ENCODE peak calls at places on chromosomes 5 and 9, in eight cellular contexts. Z is heart right ventricle; J is foreskin fibroblast; B is stimulated activated CD8-positive, alpha-beta memory T cell treated with anti-CD3 and anti-CD28 coated beads, Interleukin-7, amount 100 ng/mL, for 24 hours; Y is left ventricle myocardium inferior; K is T-helper 2 cell; L is T47D; F is epithelial cell of esophagus. R is an unnamed sample.

GRCh38 chr9:93258419-93258817 is 74.5 kb downstream of the WNK2 start:
- DNase-seq in Z (no peak), J (no peak), B (no peak), Y (no peak), K (no peak), L (no peak), F (no peak), R (no peak)

GRCh38 chr9:2418619-2419018 is 203.0 kb upstream of the VLDLR start:
- DNase-seq in Z (peak), J (no peak), B (no peak), Y (no peak), K (no peak), L (no peak), F (peak), R (no peak)

GRCh38 chr9:132031467-132031866 is 48.2 kb downstream of the MED27 start:
- DNase-seq in Z (no peak), J (no peak), B (no peak), Y (no peak), K (no peak), L (no peak), F (no peak), R (no peak)

GRCh38 chr5:10317825-10318682 is 10.4 kb upstream of the CMBL start:
- DNase-seq in Z (no peak), J (no peak), B (no peak), Y (no peak), K (no peak), L (no peak), F (no peak), R (no peak)

GRCh38 chr5:135737701-135738563 is 96.5 kb upstream of the SLC25A48 start:
- DNase-seq in Z (no peak), J (no peak), B (no peak), Y (no peak), K (no peak), L (no peak), F (no peak), R (no peak)

GRCh38 chr9:19965336-19965735 is 176.5 kb upstream of the SLC24A2 start:
- DNase-seq in Z (no peak), J (peak), B (no peak), Y (no peak), K (no peak), L (no peak), F (no peak), R (no peak)

GRCh38 chr5:132365213-132365612 is 4.3 kb upstream of the SLC22A5 start:
- DNase-seq in Z (no peak), J (no peak), B (no peak), Y (no peak), K (no peak), L (no peak), F (peak), R (no peak)

GRCh38 chr5:175887463-175887862 is 16.1 kb downstream of the CPLX2 start:
- DNase-seq in Z (no peak), J (no peak), B (no peak), Y (no peak), K (no peak), L (no peak), F (no peak), R (no peak)

GRCh38 chr9:89473762-89474469 is 24.0 kb downstream of the SEMA4D start:
- DNase-seq in Z (no peak), J (peak), B (no peak), Y (no peak), K (no peak), L (no peak), F (no peak), R (no peak)

GRCh38 chr5:58770131-58770530 is 187.3 kb downstream of the RAB3C start:
- DNase-seq in Z (no peak), J (no peak), B (no peak), Y (no peak), K (no peak), L (no peak), F (no peak), R (no peak)

GRCh38 chr5:72817639-72818266 is 1.3 kb downstream of the TNPO1 start:
- DNase-seq in Z (no peak), J (no peak), B (no peak), Y (no peak), K (no peak), L (no peak), F (peak), R (no peak)

GRCh38 chr5:82597437-82597836 is 319.3 kb upstream of the RPS23 start:
- DNase-seq in Z (no peak), J (no peak), B (no peak), Y (no peak), K (no peak), L (no peak), F (peak), R (no peak)

GRCh38 chr9:5502553-5502952 is 7.8 kb upstream of the PDCD1LG2 start:
- DNase-seq in Z (no peak), J (no peak), B (no peak), Y (no peak), K (no peak), L (no peak), F (no peak), R (no peak)

GRCh38 chr5:37520811-37521210 is 141.7 kb downstream of the WDR70 start:
- DNase-seq in Z (no peak), J (no peak), B (no peak), Y (no peak), K (no peak), L (no peak), F (no peak), R (no peak)